ENCODE peak calls at places on chromosome 18, in seven cellular contexts. Q is nucleus accumbens; E is stimulated activated CD4-positive, alpha-beta T cell treated with anti-CD3 and anti-CD28 coated beads, TNF-alpha, amount 100 ng/mL, for 4 hours; S is A172; N is omental fat pad; C is midbrain; V is NCI-H774. U is an unnamed sample.
A peak's percentile ranks its signal among the peaks of the same experiment; 100 is the strongest.

GRCh38 chr18:53935803-53936202 is 288.7 kb downstream of the MBD2 start:
- DNase-seq in Q (no peak), E (no peak), S (no peak), N (no peak), C (no peak), V (no peak), U (no peak)

GRCh38 chr18:49632588-49632987 is 70.7 kb downstream of the LIPG start:
- DNase-seq in Q (no peak), E (no peak), S (no peak), N (no peak), C (no peak), V (no peak), U (no peak)

GRCh38 chr18:79534356-79534755 is 138.6 kb downstream of the NFATC1 start:
- DNase-seq in Q (no peak), E (no peak), S (no peak), N (no peak), C (no peak), V (no peak), U (no peak)

GRCh38 chr18:32093523-32093922 is 1.8 kb downstream of the RNF138 start:
- DNase-seq in Q (no peak), E (no peak), S (no peak), N (no peak), C (no peak), V (no peak), U (no peak)

GRCh38 chr18:55247032-55247431 is 287.8 kb upstream of the CCDC68 start:
- DNase-seq in Q (no peak), E (no peak), S (no peak), N (no peak), C (no peak), V (no peak), U (no peak)

GRCh38 chr18:27363918-27364317 is 178.8 kb upstream of the CHST9 start:
- DNase-seq in Q (no peak), E (no peak), S (peak; percentile 5), N (no peak), C (no peak), V (no peak), U (no peak)

GRCh38 chr18:39345321-39345720 is 1779.7 kb upstream of the CELF4 start:
- DNase-seq in Q (no peak), E (no peak), S (peak; percentile 26), N (no peak), C (no peak), V (no peak), U (no peak)

GRCh38 chr18:51068111-51068510 is 38.1 kb downstream of the SMAD4 start:
- DNase-seq in Q (no peak), E (no peak), S (peak; percentile 38), N (no peak), C (no peak), V (no peak), U (no peak)

GRCh38 chr18:68034293-68034692 is 517.8 kb upstream of the DSEL start:
- DNase-seq in Q (no peak), E (no peak), S (no peak), N (no peak), C (no peak), V (no peak), U (no peak)

GRCh38 chr18:70181015-70181414 is 24.5 kb downstream of the RTTN start:
- DNase-seq in Q (no peak), E (no peak), S (peak; percentile 75), N (no peak), C (no peak), V (no peak), U (no peak)

GRCh38 chr18:63320690-63321265 is 1.2 kb upstream of the BCL2 start:
- DNase-seq in Q (no peak), E (no peak), S (no peak), N (no peak), C (no peak), V (peak; percentile 41), U (no peak)

GRCh38 chr18:35939166-35939565 is 33.3 kb upstream of the RMP24 start:
- DNase-seq in Q (no peak), E (no peak), S (no peak), N (no peak), C (no peak), V (no peak), U (peak; percentile 26)

GRCh38 chr18:58611471-58612131 is 17.3 kb downstream of the ALPK2 start:
- DNase-seq in Q (no peak), E (no peak), S (peak; percentile 69), N (no peak), C (no peak), V (no peak), U (no peak)

GRCh38 chr18:34224423-34225217 is at the start of gene NOL4:
- DNase-seq in Q (peak; percentile 70), E (no peak), S (no peak), N (no peak), C (peak; percentile 86), V (peak; percentile 97), U (peak; percentile 74)

GRCh38 chr18:50218432-50219197 is 23.7 kb upstream of the MYO5B start:
- DNase-seq in Q (no peak), E (no peak), S (no peak), N (no peak), C (no peak), V (no peak), U (no peak)

GRCh38 chr18:9522952-9523351 is 47.6 kb downstream of the RALBP1 start:
- DNase-seq in Q (no peak), E (no peak), S (no peak), N (no peak), C (no peak), V (no peak), U (no peak)

GRCh38 chr18:49876536-49876935 is 63.2 kb upstream of the ACAA2 start:
- DNase-seq in Q (no peak), E (no peak), S (no peak), N (no peak), C (no peak), V (no peak), U (no peak)

GRCh38 chr18:29164020-29164706 is 987.2 kb upstream of the CDH2 start:
- DNase-seq in Q (no peak), E (no peak), S (peak; percentile 96), N (no peak), C (no peak), V (no peak), U (no peak)

GRCh38 chr18:71405142-71405806 is 1116.4 kb downstream of the SOCS6 start:
- DNase-seq in Q (no peak), E (no peak), S (no peak), N (no peak), C (no peak), V (no peak), U (no peak)

GRCh38 chr18:32373995-32374394 is 96.7 kb downstream of the GAREM1 start:
- DNase-seq in Q (no peak), E (no peak), S (no peak), N (no peak), C (no peak), V (peak; percentile 77), U (no peak)

GRCh38 chr18:61388010-61388409 is 54.8 kb downstream of the CDH20 start:
- DNase-seq in Q (no peak), E (no peak), S (no peak), N (no peak), C (no peak), V (no peak), U (no peak)

GRCh38 chr18:63422087-63422861 is at the start of gene VPS4B:
- DNase-seq in Q (peak; percentile 100), E (peak; percentile 98), S (peak; percentile 94), N (peak; percentile 97), C (peak; percentile 100), V (peak; percentile 99), U (peak; percentile 99)

GRCh38 chr18:28905509-28905908 is 728.6 kb upstream of the CDH2 start:
- DNase-seq in Q (no peak), E (no peak), S (peak; percentile 92), N (no peak), C (no peak), V (no peak), U (no peak)

GRCh38 chr18:12301263-12302005 is 6.6 kb upstream of the TUBB6 start:
- DNase-seq in Q (no peak), E (no peak), S (no peak), N (peak; percentile 17), C (no peak), V (no peak), U (no peak)

GRCh38 chr18:2207294-2207693 is 364.0 kb downstream of the METTL4 start:
- DNase-seq in Q (no peak), E (no peak), S (no peak), N (no peak), C (no peak), V (no peak), U (no peak)

GRCh38 chr18:54558609-54559585 is 32.1 kb upstream of the DYNAP start:
- DNase-seq in Q (no peak), E (no peak), S (peak; percentile 12), N (no peak), C (no peak), V (no peak), U (no peak)

GRCh38 chr18:49725809-49726514 is 87.4 kb downstream of the ACAA2 start:
- DNase-seq in Q (no peak), E (no peak), S (peak; percentile 91), N (no peak), C (no peak), V (no peak), U (no peak)

GRCh38 chr18:53382870-53383269 is 841.6 kb downstream of the MBD2 start:
- DNase-seq in Q (no peak), E (no peak), S (no peak), N (no peak), C (no peak), V (no peak), U (no peak)

GRCh38 chr18:75216926-75217303 is 6.3 kb downstream of the TSHZ1 start:
- DNase-seq in Q (no peak), E (no peak), S (no peak), N (no peak), C (no peak), V (no peak), U (no peak)